ENCODE peak calls at places on chromosomes 12 and 14, in four cellular contexts. Q is vagina, J is transverse colon, V is prostate gland. U is an unnamed sample. For H3K4me1, the result is how much of the 10 kb centered on the place peaks cover.

GRCh38 chr14:95409472-95410307 is 90.0 kb upstream of the CLMN start:
- DNase-seq in Q (no peak), J (no peak), V (no peak), U (no peak)

GRCh38 chr12:122499991-122500684 is 594 bp downstream of the ZCCHC8 start:
- DNase-seq in Q (peak), J (peak), V (peak), U (peak)

GRCh38 chr12:103882861-103883596 is 42.0 kb upstream of the NT5DC3 start:
- DNase-seq in Q (no peak), J (no peak), V (no peak), U (no peak)

GRCh38 chr12:55927588-55928502 is at the start of gene PYM1:
- DNase-seq in Q (peak), J (peak), V (peak), U (peak)

GRCh38 chr12:132152921-132153321 is 8.7 kb downstream of the NOC4L start:
- DNase-seq in Q (no peak), J (peak), V (no peak), U (no peak)

GRCh38 chr14:41072776-41073175 is 533.9 kb upstream of the LRFN5 start:
- DNase-seq in Q (no peak), J (no peak), V (no peak), U (no peak)

GRCh38 chr14:46580941-46581671 is 70.5 kb downstream of the RPL10L start:
- DNase-seq in Q (no peak), J (peak), V (no peak), U (no peak)

GRCh38 chr12:123106640-123107359 is 44.1 kb downstream of the PITPNM2 start:
- DNase-seq in Q (no peak), J (peak), V (no peak), U (no peak)

GRCh38 chr12:1666215-1666614 is 24.7 kb upstream of the ADIPOR2 start:
- DNase-seq in Q (no peak), J (no peak), V (no peak), U (no peak)

GRCh38 chr12:121801601-121802484 is 2.0 kb upstream of the SETD1B start:
- DNase-seq in Q (no peak), J (no peak), V (no peak), U (no peak)

GRCh38 chr12:69036999-69037398 is 104.0 kb upstream of the CPM start:
- DNase-seq in Q (no peak), J (no peak), V (no peak), U (no peak)

GRCh38 chr12:69036533-69036932 is 103.6 kb upstream of the CPM start:
- DNase-seq in Q (no peak), J (no peak), V (no peak), U (no peak)

GRCh38 chr12:69042557-69042956 is 109.6 kb upstream of the CPM start:
- DNase-seq in Q (no peak), J (no peak), V (no peak), U (no peak)

GRCh38 chr12:69042970-69043369 is 110.0 kb upstream of the CPM start:
- DNase-seq in Q (no peak), J (no peak), V (no peak), U (no peak)

GRCh38 chr12:69039881-69040280 is 106.9 kb upstream of the CPM start:
- DNase-seq in Q (no peak), J (no peak), V (no peak), U (no peak)
- H3K4me1 ChIP-seq in Q (under half), J (under half), V (under half), U (under half)

GRCh38 chr12:12427568-12427967 is 70.7 kb downstream of the BORCS5 start:
- DNase-seq in Q (no peak), J (no peak), V (no peak), U (no peak)
- H3K4me1 ChIP-seq in Q (under half), J (under half), V (under half), U (under half)

GRCh38 chr14:87467578-87467977 is 525.4 kb downstream of the GALC start:
- DNase-seq in Q (no peak), J (no peak), V (no peak), U (no peak)
- H3K4me1 ChIP-seq in Q (under half), J (under half), V (under half), U (under half)

DNA sequence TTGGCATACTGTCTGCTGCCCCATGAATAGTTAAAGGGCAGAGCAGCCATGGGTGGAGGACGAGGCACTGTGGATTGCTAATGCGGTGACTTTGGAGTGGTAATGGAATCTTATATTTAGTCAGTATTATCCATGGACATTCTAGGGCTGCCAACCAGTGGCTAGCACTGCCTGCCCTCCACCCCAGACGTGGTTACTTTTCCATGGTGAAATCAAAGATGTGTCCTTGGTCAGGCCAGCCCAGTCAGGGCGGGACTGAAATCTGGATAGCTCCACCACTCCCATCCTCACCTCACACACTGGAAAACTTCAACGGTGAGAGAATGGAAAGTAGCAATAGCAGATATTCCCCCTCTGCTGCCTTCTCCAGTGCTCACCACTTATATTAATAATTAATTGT is 2.3 kb downstream of the TTC9 start:
- DNase-seq in Q (no peak), J (no peak), V (no peak), U (no peak)
- H3K4me1 ChIP-seq in Q (under half), J (under half), V (under half), U (under half)